ENCODE peak calls at places on chromosomes 3 and 15, in six cellular contexts. S is AG04450; U is CD8-positive, alpha-beta T cell; W is tibial nerve; I is uterus; E is OCI-LY7. A is an unnamed sample.

GRCh38 chr15:77818484-77819270 is 186.0 kb upstream of the LINGO1 start:
- DNase-seq in I (no peak), W (no peak), E (no peak), U (no peak), S (no peak), A (no peak)

GRCh38 chr15:59685737-59686297 is 3.3 kb downstream of the BNIP2 start:
- DNase-seq in W (no peak), I (no peak), E (no peak), U (no peak), S (no peak), A (no peak)

GRCh38 chr15:68010366-68010765 is 43.7 kb upstream of the PIAS1 start:
- DNase-seq in W (no peak), E (no peak), S (no peak), I (no peak), U (no peak), A (no peak)

GRCh38 chr3:94405258-94406035 is 342.6 kb downstream of the NSUN3 start:
- DNase-seq in W (no peak), I (no peak), S (no peak), E (no peak), U (no peak), A (no peak)

GRCh38 chr3:71536376-71536965 is 47.1 kb downstream of the FOXP1 start:
- DNase-seq in S (no peak), I (no peak), U (no peak), E (no peak), W (no peak), A (no peak)

GRCh38 chr15:40245666-40246065 is 6.8 kb downstream of the PAK6 start:
- DNase-seq in W (no peak), I (no peak), S (no peak), E (no peak), U (no peak), A (no peak)

GRCh38 chr15:22887157-22887951 is 48.9 kb downstream of the NIPA2 start:
- DNase-seq in E (no peak), W (no peak), I (no peak), U (no peak), S (peak), A (peak)

GRCh38 chr3:192901435-192901834 is 16.2 kb downstream of the MB21D2 start:
- DNase-seq in W (no peak), U (no peak), E (no peak), S (peak), I (no peak), A (no peak)

GRCh38 chr3:133970916-133971315 is 58.8 kb downstream of the SLCO2A1 start:
- DNase-seq in E (no peak), I (no peak), W (no peak), U (no peak), S (no peak), A (no peak)

GRCh38 chr15:36008719-36009118 is 462.8 kb upstream of the DPH6 start:
- DNase-seq in E (no peak), S (no peak), W (no peak), I (no peak), U (no peak), A (no peak)

GRCh38 chr3:61686228-61686648 is 124.9 kb downstream of the PTPRG start:
- DNase-seq in W (no peak), E (no peak), I (no peak), S (no peak), U (no peak), A (no peak)

GRCh38 chr3:61687663-61688306 is 126.4 kb downstream of the PTPRG start:
- DNase-seq in S (no peak), W (no peak), E (no peak), I (no peak), U (no peak), A (no peak)

GRCh38 chr3:61690016-61690415 is 128.6 kb downstream of the PTPRG start:
- DNase-seq in W (no peak), U (no peak), I (no peak), E (no peak), S (no peak), A (no peak)

GRCh38 chr3:61687206-61687605 is 125.8 kb downstream of the PTPRG start:
- DNase-seq in I (no peak), S (no peak), E (no peak), W (no peak), U (no peak), A (no peak)

GRCh38 chr3:61688307-61688695 is 126.9 kb downstream of the PTPRG start:
- DNase-seq in I (no peak), S (no peak), W (no peak), E (no peak), U (no peak), A (no peak)
- H3K27ac ChIP-seq in I (no peak), S (no peak), W (no peak), E (no peak), U (no peak), A (peak)

GRCh38 chr3:29397406-29397805 is 116.5 kb downstream of the RBMS3 start:
- DNase-seq in E (no peak), I (no peak), W (no peak), S (no peak), U (no peak), A (no peak)
- TF ChIP-seq CTCF in E (no peak), I (no peak), W (no peak), S (no peak), U (no peak), A (no peak)

GRCh38 chr3:176971613-176972174 is 225.6 kb downstream of the TBL1XR1 start:
- DNase-seq in U (no peak), S (no peak), W (no peak), I (no peak), E (no peak), A (no peak)
- H3K27ac ChIP-seq in U (no peak), S (no peak), W (no peak), I (no peak), E (no peak), A (no peak)

GRCh38 chr15:44550256-44550655 is 13.3 kb downstream of the EIF3J start:
- DNase-seq in W (no peak), E (peak), I (no peak), S (no peak), U (no peak), A (no peak)
- TF ChIP-seq CTCF in W (no peak), E (peak), I (peak), S (peak), U (peak), A (peak)

GRCh38 chr15:49989498-49989897 is 129.5 kb downstream of the ATP8B4 start:
- DNase-seq in W (no peak), E (no peak), U (no peak), I (peak), S (no peak), A (no peak)

GRCh38 chr15:49990835-49991540 is 128.0 kb downstream of the ATP8B4 start:
- DNase-seq in S (peak), E (no peak), U (no peak), I (no peak), W (no peak), A (no peak)

GRCh38 chr15:49987896-49988295 is 131.1 kb downstream of the ATP8B4 start:
- DNase-seq in I (no peak), U (no peak), S (no peak), E (no peak), W (no peak), A (no peak)

GRCh38 chr15:49987198-49987785 is 131.7 kb downstream of the ATP8B4 start:
- DNase-seq in I (no peak), E (no peak), W (no peak), S (no peak), U (no peak), A (no peak)

GRCh38 chr15:49988766-49989165 is 130.3 kb downstream of the ATP8B4 start:
- DNase-seq in E (no peak), I (no peak), W (no peak), U (no peak), S (no peak), A (no peak)
- H3K27ac ChIP-seq in E (no peak), I (peak), W (peak), U (no peak), S (no peak), A (no peak)

DNA sequence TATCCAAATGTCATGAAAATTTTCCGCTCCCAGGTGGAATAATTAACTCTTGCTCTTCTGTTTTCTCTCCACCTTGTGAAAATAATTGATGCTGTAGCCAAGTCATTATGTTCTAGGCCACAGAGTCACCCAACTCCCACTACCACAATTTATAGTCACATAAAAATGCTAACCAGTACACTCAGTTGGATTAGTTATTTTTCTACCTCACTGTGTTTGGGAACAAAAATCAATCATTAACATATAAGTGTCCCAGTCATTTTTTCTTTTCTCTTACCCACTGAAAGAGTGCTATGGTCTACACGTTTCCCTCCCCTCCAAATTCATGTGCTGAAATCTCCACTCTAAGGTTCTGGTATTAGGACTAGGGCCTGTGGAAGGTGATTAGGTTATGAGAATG is 255.6 kb upstream of the LMCD1 start:
- DNase-seq in W (no peak), S (no peak), U (no peak), I (no peak), E (no peak), A (no peak)
- TF ChIP-seq CTCF in W (no peak), S (no peak), U (no peak), I (no peak), E (no peak), A (no peak)